ENCODE peak calls at places on chromosomes 3 and 15, in seven cellular contexts. J, U, P, V, B, T and N are unnamed samples.

GRCh38 chr3:155946178-155946577 is 75.7 kb downstream of the GMPS start:
- DNase-seq in B (no peak), V (no peak), J (no peak), P (no peak), T (no peak), U (no peak), N (peak)

GRCh38 chr3:10464068-10464434 is 41.3 kb downstream of the ATP2B2 start:
- DNase-seq in V (no peak), B (no peak), U (no peak), P (no peak), J (no peak), T (no peak), N (no peak)

GRCh38 chr3:49529567-49529966 is 24.7 kb upstream of the BSN start:
- DNase-seq in T (no peak), B (no peak), J (no peak), U (no peak), V (no peak), P (no peak), N (no peak)

GRCh38 chr15:92648190-92648875 is 7.2 kb downstream of the FAM174B start:
- DNase-seq in B (no peak), V (no peak), T (no peak), P (no peak), U (no peak), J (no peak), N (no peak)

GRCh38 chr3:35666893-35667292 is 27.6 kb downstream of the ARPP21 start:
- DNase-seq in U (no peak), T (no peak), V (no peak), P (peak), B (no peak), J (no peak), N (no peak)

GRCh38 chr3:115211810-115212492 is 64.9 kb upstream of the ZBTB20 start:
- DNase-seq in T (no peak), U (no peak), P (peak), V (no peak), J (no peak), B (no peak), N (no peak)

GRCh38 chr3:177196473-177197040 is 725 bp downstream of the TBL1XR1 start:
- DNase-seq in U (peak), T (peak), P (peak), B (no peak), V (peak), J (peak), N (peak)

GRCh38 chr15:33150993-33151392 is 43.5 kb downstream of the FMN1 start:
- DNase-seq in J (no peak), V (no peak), U (no peak), T (peak), B (no peak), P (no peak), N (no peak)

GRCh38 chr15:59313703-59314332 is 58.9 kb downstream of the MYO1E start:
- DNase-seq in V (peak), J (peak), B (peak), U (peak), T (no peak), P (no peak), N (no peak)

GRCh38 chr15:72481015-72481659 is 7.0 kb downstream of the ARIH1 start:
- DNase-seq in B (no peak), U (no peak), J (no peak), P (no peak), V (no peak), T (no peak), N (no peak)

GRCh38 chr3:45489730-45490309 is 101.4 kb downstream of the LARS2 start:
- DNase-seq in J (no peak), V (no peak), T (no peak), P (no peak), B (no peak), U (no peak), N (no peak)

GRCh38 chr15:69535101-69535638 is 82.6 kb downstream of the RPLP1 start:
- DNase-seq in T (no peak), P (no peak), B (no peak), V (no peak), J (no peak), U (no peak), N (peak)

GRCh38 chr3:45890405-45890804 is 4.1 kb downstream of the CCR9 start:
- DNase-seq in U (peak), V (no peak), P (no peak), J (peak), T (no peak), B (no peak), N (no peak)

GRCh38 chr15:89203705-89204273 is 17.6 kb downstream of the RLBP1 start:
- DNase-seq in P (no peak), T (peak), V (no peak), U (no peak), B (no peak), J (no peak), N (no peak)

GRCh38 chr3:177440456-177441105 is 243.3 kb upstream of the TBL1XR1 start:
- DNase-seq in T (no peak), U (no peak), J (no peak), V (no peak), B (no peak), P (peak), N (no peak)

GRCh38 chr3:61927332-61927731 is 366.0 kb downstream of the PTPRG start:
- DNase-seq in J (no peak), P (peak), T (no peak), U (peak), V (no peak), B (no peak), N (no peak)

GRCh38 chr3:54033761-54034160 is 88.6 kb upstream of the CACNA2D3 start:
- DNase-seq in P (no peak), U (no peak), V (no peak), J (no peak), T (no peak), B (no peak), N (no peak)

GRCh38 chr3:181311186-181311585 is 321.6 kb upstream of the DNAJC19 start:
- DNase-seq in U (no peak), T (no peak), J (no peak), V (no peak), P (no peak), B (no peak), N (no peak)

GRCh38 chr3:187958432-187959003 is 195.4 kb upstream of the LPP start:
- DNase-seq in T (no peak), V (no peak), J (peak), P (no peak), U (peak), B (no peak), N (no peak)

GRCh38 chr15:69380100-69380725 is 33.9 kb upstream of the KIF23 start:
- DNase-seq in V (no peak), B (no peak), J (peak), P (no peak), T (peak), U (no peak), N (no peak)

GRCh38 chr3:146566138-146566537 is 21.7 kb upstream of the PLSCR1 start:
- DNase-seq in U (no peak), P (no peak), J (no peak), V (no peak), B (no peak), T (no peak), N (no peak)

GRCh38 chr15:58877999-58878825 is 55.3 kb downstream of the SLTM start:
- DNase-seq in U (no peak), V (no peak), B (no peak), T (no peak), J (no peak), P (no peak), N (no peak)

DNA sequence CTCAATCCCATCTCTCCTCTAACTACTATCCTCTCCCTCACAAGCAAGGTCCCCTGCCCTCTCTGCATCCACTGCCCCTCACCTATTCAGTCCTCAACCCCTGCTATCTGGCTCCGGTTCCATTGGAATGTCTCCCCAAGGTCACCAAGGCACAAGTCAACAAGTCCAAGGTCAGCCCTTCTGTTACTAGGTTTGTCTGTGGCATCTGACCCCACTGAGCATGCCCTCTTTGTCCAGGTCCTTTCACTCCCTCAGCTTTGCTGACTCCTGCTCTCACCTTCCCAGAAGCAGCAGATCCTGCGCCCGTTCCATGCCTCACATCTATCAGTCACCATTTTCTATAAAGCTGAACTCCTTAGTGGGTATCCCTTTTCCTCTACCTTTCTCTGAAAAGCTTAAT is 8.3 kb upstream of the SEMA7A start:
- DNase-seq in T (no peak), U (no peak), B (no peak), J (peak), P (no peak), V (no peak), N (no peak)
- TF ChIP-seq POLR2A in T (no peak), U (no peak), B (no peak), J (no peak), P (no peak), V (no peak), N (no peak)

GRCh38 chr3:196641278-196642058 is 2.0 kb downstream of the NRROS start:
- DNase-seq in V (no peak), J (no peak), U (no peak), T (peak), B (no peak), P (no peak), N (no peak)
- TF ChIP-seq POLR2A in V (no peak), J (no peak), U (no peak), T (peak), B (no peak), P (no peak), N (no peak)

GRCh38 chr3:149542375-149543312 is 68.1 kb downstream of the TM4SF4 start:
- DNase-seq in T (no peak), J (no peak), B (no peak), P (peak), V (peak), U (no peak), N (no peak)
- TF ChIP-seq POLR2A in T (no peak), J (no peak), B (no peak), P (no peak), V (no peak), U (no peak), N (no peak)

GRCh38 chr3:23166804-23167203 is 36.3 kb upstream of the UBE2E2 start:
- DNase-seq in V (no peak), P (no peak), U (no peak), J (no peak), B (no peak), T (no peak), N (no peak)

GRCh38 chr3:23169551-23169950 is 33.6 kb upstream of the UBE2E2 start:
- DNase-seq in T (no peak), J (no peak), B (no peak), V (no peak), P (no peak), U (no peak), N (no peak)

GRCh38 chr3:23172059-23172458 is 31.1 kb upstream of the UBE2E2 start:
- DNase-seq in U (no peak), V (no peak), P (no peak), B (no peak), J (no peak), T (no peak), N (no peak)

GRCh38 chr3:23174426-23175039 is 28.6 kb upstream of the UBE2E2 start:
- DNase-seq in V (no peak), T (no peak), P (no peak), B (no peak), U (no peak), J (no peak), N (no peak)

GRCh38 chr3:23170306-23170705 is 32.8 kb upstream of the UBE2E2 start:
- DNase-seq in U (no peak), V (no peak), T (no peak), J (no peak), P (no peak), B (no peak), N (no peak)
- TF ChIP-seq POLR2A in U (no peak), V (no peak), T (no peak), J (no peak), P (no peak), B (no peak), N (no peak)